ENCODE peak calls at places on chromosomes 5 and 9, in four cellular contexts. V is HCT116, S is Panc1, X is HepG2. I is an unnamed sample.

GRCh38 chr5:106415541-106415940 is 1255.2 kb downstream of the EFNA5 start:
- DNase-seq in V (no peak), S (no peak), X (no peak), I (no peak)

GRCh38 chr9:90953805-90954204 is 152.2 kb downstream of the SYK start:
- DNase-seq in V (no peak), S (no peak), X (no peak), I (no peak)

GRCh38 chr5:134177197-134178171 is 734 bp upstream of the SKP1 start:
- DNase-seq in V (peak; percentile 60), S (peak; percentile 35), X (peak; percentile 68), I (peak; percentile 78)

GRCh38 chr9:105656131-105656921 is 5.9 kb upstream of the TAL2 start:
- DNase-seq in V (no peak), S (no peak), X (no peak), I (peak; percentile 83)

GRCh38 chr9:134659688-134660131 is 18.1 kb downstream of the COL5A1 start:
- DNase-seq in V (no peak), S (no peak), X (no peak), I (no peak)

GRCh38 chr5:86971034-86971511 is 296.6 kb upstream of the RASA1 start:
- DNase-seq in V (peak; percentile 18), S (no peak), X (peak; percentile 3), I (no peak)

GRCh38 chr5:139711852-139712171 is 63.7 kb downstream of the CXXC5 start:
- DNase-seq in V (no peak), S (no peak), X (no peak), I (no peak)

GRCh38 chr5:100901851-100902341 is 1.2 kb downstream of the ST8SIA4 start:
- DNase-seq in V (no peak), S (no peak), X (no peak), I (no peak)

GRCh38 chr9:36679710-36680109 is 107.0 kb downstream of the MELK start:
- DNase-seq in V (no peak), S (no peak), X (no peak), I (no peak)

GRCh38 chr9:4555251-4555650 is 65.0 kb downstream of the SLC1A1 start:
- DNase-seq in V (peak; percentile 34), S (no peak), X (no peak), I (no peak)

GRCh38 chr9:124372038-124372437 is 43.2 kb downstream of the PSMB7 start:
- DNase-seq in V (no peak), S (no peak), X (no peak), I (no peak)

GRCh38 chr5:83562817-83563557 is 91.4 kb downstream of the VCAN start:
- DNase-seq in V (no peak), S (no peak), X (peak; percentile 56), I (no peak)

GRCh38 chr9:71737455-71737854 is 30.9 kb downstream of the CEMIP2 start:
- DNase-seq in V (no peak), S (no peak), X (no peak), I (no peak)

GRCh38 chr5:173881811-173882575 is 6.2 kb upstream of the CPEB4 start:
- DNase-seq in V (no peak), S (no peak), X (no peak), I (no peak)

GRCh38 chr5:140349244-140349643 is 2.8 kb upstream of the HBEGF start:
- DNase-seq in V (no peak), S (no peak), X (no peak), I (no peak)

GRCh38 chr9:97510797-97511761 is 9.6 kb downstream of the TMOD1 start:
- DNase-seq in V (no peak), S (no peak), X (no peak), I (peak; percentile 69)

GRCh38 chr9:86116425-86116824 is 17.1 kb upstream of the GOLM1 start:
- DNase-seq in V (no peak), S (no peak), X (no peak), I (no peak)

DNA sequence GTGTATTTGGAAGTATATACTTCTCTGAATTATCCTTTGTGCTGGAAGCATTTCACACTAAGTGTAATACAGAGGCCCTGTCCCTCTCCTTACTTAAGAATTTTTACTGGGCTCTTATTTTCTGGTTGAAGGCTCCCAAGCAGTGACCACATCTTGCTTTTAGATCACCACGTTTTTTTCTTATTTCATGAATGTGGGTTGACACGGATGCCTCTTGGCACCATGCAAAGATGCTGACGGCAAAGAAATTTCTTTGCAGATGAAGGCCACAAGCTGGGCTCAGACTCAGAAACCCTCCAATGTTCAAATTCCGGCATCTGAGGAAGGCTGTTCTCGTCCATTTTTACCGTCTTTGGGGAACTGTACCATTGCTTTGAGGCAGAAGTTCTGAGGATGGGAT is 168.5 kb downstream of the HMHB1 start:
- DNase-seq in V (no peak), S (no peak), X (no peak), I (no peak)
- TF ChIP-seq TCF7L2 in V (no peak), S (no peak), X (no peak), I (no peak)

GRCh38 chr5:175094461-175094860 is 349.5 kb downstream of the DRD1 start:
- DNase-seq in V (no peak), S (no peak), X (no peak), I (no peak)

GRCh38 chr5:175088963-175089362 is 355.0 kb downstream of the DRD1 start:
- DNase-seq in V (no peak), S (no peak), X (no peak), I (no peak)

GRCh38 chr5:175096469-175097185 is 347.4 kb downstream of the DRD1 start:
- DNase-seq in V (no peak), S (no peak), X (no peak), I (no peak)

GRCh38 chr5:175098301-175098700 is 345.7 kb downstream of the DRD1 start:
- DNase-seq in V (no peak), S (no peak), X (no peak), I (no peak)

DNA sequence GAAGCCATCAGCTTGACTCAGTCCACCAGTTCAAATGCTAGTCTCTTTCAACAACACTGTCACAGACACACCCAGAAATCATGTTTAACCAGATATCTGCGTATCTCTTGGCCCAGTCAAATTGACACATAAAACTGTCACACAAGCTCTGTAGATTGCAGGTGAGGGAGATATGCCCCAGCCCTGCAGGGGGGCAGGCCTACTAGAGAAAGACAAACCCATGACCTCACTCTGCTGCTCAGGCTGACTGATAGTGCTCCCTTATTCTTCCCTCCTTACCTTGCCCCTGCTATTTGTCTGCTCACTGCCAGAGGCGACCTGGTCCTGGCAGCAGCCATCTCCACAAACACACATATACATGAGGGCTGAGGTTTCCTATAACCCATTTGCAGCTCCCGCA is 351.3 kb downstream of the DRD1 start:
- DNase-seq in V (no peak), S (no peak), X (no peak), I (no peak)
- TF ChIP-seq TCF7L2 in V (no peak), S (no peak), X (no peak), I (no peak)

GRCh38 chr9:25350011-25350410 is 328.2 kb downstream of the TUSC1 start:
- DNase-seq in V (no peak), S (no peak), X (no peak), I (no peak)
- TF ChIP-seq TCF7L2 in V (no peak), S (no peak), X (no peak), I (no peak)

DNA sequence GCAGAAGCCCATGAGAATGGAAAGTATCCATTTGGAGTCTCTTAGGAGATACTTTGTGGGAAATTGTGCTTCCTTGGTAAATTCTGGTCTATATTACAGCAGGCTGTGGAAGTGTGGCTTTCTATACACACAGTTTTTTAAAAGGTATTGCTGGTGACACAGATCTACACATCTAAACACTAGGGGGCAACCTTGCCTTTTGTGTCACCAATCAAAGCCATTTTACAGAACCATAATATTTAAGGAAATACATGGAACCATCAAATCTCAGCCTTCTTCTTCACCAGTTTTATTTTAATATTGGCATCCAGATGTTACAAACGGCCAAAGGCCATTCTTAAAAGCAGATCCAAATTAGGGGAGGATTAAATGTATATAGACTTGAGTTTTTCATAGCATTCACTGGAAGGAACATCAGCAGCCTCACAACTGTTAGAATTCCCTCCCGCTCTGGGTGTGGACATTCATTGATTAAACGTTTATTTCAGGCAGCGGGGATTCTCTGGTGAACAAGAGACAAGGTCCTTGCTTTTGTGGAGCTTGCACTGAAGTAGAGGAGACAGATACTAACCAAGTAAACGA is 132.5 kb upstream of the EPB41L4A start:
- DNase-seq in V (peak; percentile 59), S (peak; percentile 39), X (peak; percentile 39), I (peak; percentile 43)
- TF ChIP-seq TCF7L2 in V (no peak), S (no peak), X (no peak), I (no peak)

DNA sequence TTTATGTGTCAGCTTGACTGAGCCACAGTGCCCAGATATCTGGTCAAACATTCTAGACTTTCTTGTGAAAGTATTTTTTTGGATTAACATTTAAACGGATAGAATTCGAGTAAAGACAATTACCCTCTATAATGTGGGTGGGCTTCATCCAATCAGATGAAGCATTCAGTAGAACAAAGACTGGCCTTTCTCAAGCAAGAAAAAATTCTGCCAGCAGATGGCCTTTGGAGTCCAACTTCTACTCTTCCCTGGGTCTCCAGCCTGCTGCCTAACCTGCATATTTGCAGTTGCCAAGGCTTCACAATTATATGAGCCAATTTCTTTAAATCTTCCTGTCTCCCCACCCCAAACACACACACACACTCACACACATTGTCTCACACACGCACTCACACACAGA is 86.4 kb downstream of the MED10 start:
- DNase-seq in V (peak; percentile 12), S (peak; percentile 7), X (peak; percentile 38), I (no peak)
- TF ChIP-seq TCF7L2 in V (no peak), S (no peak), X (no peak), I (no peak)

GRCh38 chr5:97478513-97478912 is 295.5 kb upstream of the RIOK2 start:
- DNase-seq in V (no peak), S (no peak), X (no peak), I (no peak)

GRCh38 chr5:97475847-97476246 is 292.8 kb upstream of the RIOK2 start:
- DNase-seq in V (no peak), S (no peak), X (no peak), I (no peak)

GRCh38 chr5:97471951-97472350 is 288.9 kb upstream of the RIOK2 start:
- DNase-seq in V (no peak), S (no peak), X (no peak), I (no peak)

GRCh38 chr5:97480313-97480712 is 297.3 kb upstream of the RIOK2 start:
- DNase-seq in V (no peak), S (no peak), X (no peak), I (no peak)

GRCh38 chr5:97476852-97477534 is 293.9 kb upstream of the RIOK2 start:
- DNase-seq in V (no peak), S (no peak), X (no peak), I (no peak)
- TF ChIP-seq TCF7L2 in V (no peak), S (no peak), X (no peak), I (no peak)

GRCh38 chr5:91058575-91058974 is 324.5 kb downstream of the ARRDC3 start:
- DNase-seq in V (no peak), S (no peak), X (no peak), I (no peak)
- TF ChIP-seq TCF7L2 in V (no peak), S (no peak), X (no peak), I (no peak)

I was measured in K562.